ENCODE peak calls at places on chromosomes 5 and 9, in nine cellular contexts. I is adrenal gland, L is suprapubic skin, Z is stomach, F is ovary, O is IMR-90, V is tibial nerve, D is heart left ventricle, Q is spleen. G is an unnamed sample.

GRCh38 chr9:126558051-126558665 is 55.6 kb upstream of the LMX1B start:
- DNase-seq in Z (peak), V (peak), I (peak), F (peak), L (no peak), D (peak), Q (peak), O (peak), G (peak)

GRCh38 chr9:124457887-124458431 is 7.7 kb downstream of the ADGRD2 start:
- DNase-seq in L (no peak), F (no peak), O (no peak), D (no peak), Q (peak), V (no peak), Z (no peak), I (no peak), G (no peak)

GRCh38 chr9:25677301-25678146 is 720 bp downstream of the TUSC1 start:
- DNase-seq in Z (peak), Q (peak), I (peak), V (peak), O (peak), F (peak), L (peak), D (peak), G (peak)

GRCh38 chr9:99103909-99104458 is 929 bp upstream of the TGFBR1 start:
- DNase-seq in V (no peak), D (no peak), L (no peak), Z (no peak), O (peak), I (no peak), F (peak), Q (peak), G (peak)

GRCh38 chr9:87874320-87874655 is 8.4 kb upstream of the SPATA31E1 start:
- DNase-seq in Q (peak), O (no peak), Z (no peak), L (no peak), I (no peak), V (no peak), F (no peak), D (no peak), G (no peak)

GRCh38 chr9:89449261-89449671 is 48.6 kb downstream of the SEMA4D start:
- DNase-seq in L (no peak), V (no peak), F (no peak), O (no peak), Z (no peak), D (no peak), Q (peak), I (no peak), G (no peak)

GRCh38 chr5:40679071-40679997 is at the start of gene PTGER4:
- DNase-seq in L (peak), V (peak), I (peak), Q (peak), O (peak), D (peak), Z (peak), F (peak), G (peak)

GRCh38 chr9:68685770-68686169 is 19.3 kb upstream of the PIP5K1B start:
- DNase-seq in L (no peak), Z (peak), Q (no peak), D (no peak), F (no peak), O (no peak), V (no peak), I (no peak), G (no peak)

GRCh38 chr5:140111859-140112551 is 1.9 kb upstream of the PURA start:
- DNase-seq in Z (no peak), L (no peak), V (no peak), F (no peak), I (no peak), O (no peak), D (no peak), Q (no peak), G (no peak)

GRCh38 chr5:42507451-42508092 is 84.3 kb downstream of the GHR start:
- DNase-seq in O (no peak), Q (peak), F (no peak), Z (no peak), L (no peak), V (no peak), I (no peak), D (peak), G (no peak)

GRCh38 chr5:173924899-173925298 is 36.8 kb downstream of the CPEB4 start:
- DNase-seq in Q (no peak), D (no peak), V (no peak), Z (no peak), I (no peak), L (no peak), O (no peak), F (no peak), G (no peak)

GRCh38 chr9:121299467-121300282 is 31.7 kb downstream of the GSN start:
- DNase-seq in Z (peak), F (peak), L (peak), Q (peak), V (peak), D (peak), O (no peak), I (peak), G (no peak)

GRCh38 chr9:113485761-113486115 is 22.2 kb downstream of the RGS3 start:
- DNase-seq in Q (no peak), D (no peak), L (no peak), I (no peak), O (no peak), V (no peak), Z (no peak), F (no peak), G (no peak)

GRCh38 chr5:10485142-10485795 is 43.6 kb downstream of the ROPN1L start:
- DNase-seq in F (no peak), L (no peak), V (peak), Q (peak), Z (peak), D (peak), I (no peak), O (peak), G (no peak)

GRCh38 chr5:150517272-150518152 is 9.6 kb downstream of the NDST1 start:
- DNase-seq in D (peak), I (peak), Q (no peak), Z (peak), L (no peak), V (no peak), F (peak), O (peak), G (no peak)

GRCh38 chr5:77944757-77945340 is 168.7 kb upstream of the TBCA start:
- DNase-seq in Z (no peak), Q (no peak), D (no peak), V (no peak), L (no peak), O (no peak), I (no peak), F (no peak), G (no peak)

GRCh38 chr5:55276771-55277170 is 30.7 kb downstream of the DHX29 start:
- DNase-seq in V (no peak), Q (no peak), D (no peak), O (peak), L (no peak), F (no peak), I (no peak), Z (no peak), G (no peak)

GRCh38 chr9:4382722-4383317 is 83.0 kb upstream of the GLIS3 start:
- DNase-seq in Z (no peak), V (no peak), D (no peak), O (peak), Q (no peak), F (no peak), I (no peak), L (no peak), G (no peak)

GRCh38 chr9:21408817-21409216 is at the start of gene IFNA8:
- DNase-seq in V (no peak), Z (no peak), F (no peak), O (no peak), D (no peak), Q (no peak), I (no peak), L (no peak), G (no peak)

GRCh38 chr5:79691007-79691406 is 1.4 kb downstream of the CMYA5 start:
- DNase-seq in L (no peak), O (no peak), F (no peak), I (no peak), Z (no peak), D (no peak), Q (no peak), V (no peak), G (no peak)

GRCh38 chr5:3994635-3995034 is 399.0 kb downstream of the IRX1 start:
- DNase-seq in D (no peak), L (no peak), I (no peak), Z (no peak), F (no peak), O (no peak), V (no peak), Q (no peak), G (no peak)

GRCh38 chr5:84393969-84394368 is 9.3 kb upstream of the EDIL3 start:
- DNase-seq in V (no peak), Q (no peak), Z (no peak), F (no peak), D (no peak), L (no peak), I (no peak), O (peak), G (no peak)

GRCh38 chr5:78889759-78890158 is 95.4 kb downstream of the ARSB start:
- DNase-seq in F (no peak), L (no peak), Q (no peak), O (peak), V (no peak), Z (no peak), D (no peak), I (no peak), G (no peak)

GRCh38 chr5:128538249-128539037 is 398 bp upstream of the FBN2 start:
- DNase-seq in V (peak), Q (peak), F (peak), Z (no peak), L (peak), O (peak), D (peak), I (peak), G (peak)

GRCh38 chr9:101509572-101509971 is 24.1 kb upstream of the RNF20 start:
- DNase-seq in F (no peak), V (no peak), Q (no peak), D (no peak), L (no peak), Z (no peak), I (no peak), O (peak), G (no peak)

GRCh38 chr5:13985736-13986418 is 41.4 kb upstream of the DNAH5 start:
- DNase-seq in Z (no peak), D (no peak), L (no peak), O (peak), F (no peak), Q (no peak), I (peak), V (no peak), G (no peak)

GRCh38 chr5:69271376-69271775 is 36.7 kb downstream of the CDK7 start:
- DNase-seq in F (no peak), Q (no peak), I (peak), L (no peak), V (no peak), Z (no peak), D (no peak), O (peak), G (no peak)

GRCh38 chr9:124389146-124389939 is 25.9 kb downstream of the PSMB7 start:
- DNase-seq in V (no peak), Q (no peak), D (no peak), Z (no peak), L (no peak), F (no peak), I (no peak), O (no peak), G (no peak)

GRCh38 chr5:2039180-2039531 is 156.4 kb upstream of the IRX4 start:
- DNase-seq in Z (no peak), Q (no peak), V (no peak), O (no peak), I (no peak), F (no peak), D (no peak), L (no peak), G (peak)

GRCh38 chr9:127739614-127740322 is 4.7 kb upstream of the TOR2A start:
- DNase-seq in L (no peak), O (no peak), Q (no peak), Z (no peak), I (no peak), D (no peak), F (no peak), V (no peak), G (peak)
- TF ChIP-seq POLR2A in L (no peak), O (no peak), Q (no peak), Z (no peak), I (no peak), D (no peak), F (no peak), V (no peak), G (no peak)

GRCh38 chr9:111036068-111036789 is 2.0 kb downstream of the LPAR1 start:
- DNase-seq in O (peak), I (peak), Z (peak), Q (peak), V (peak), L (peak), D (peak), F (peak), G (peak)
- TF ChIP-seq CTCF in O (peak), I (peak), Z (no peak), Q (no peak), V (peak), L (peak), D (peak), F (no peak), G (no peak)

GRCh38 chr9:107334103-107334776 is 51.2 kb downstream of the RAD23B start:
- DNase-seq in O (no peak), Q (no peak), L (no peak), D (no peak), Z (no peak), V (no peak), F (no peak), I (no peak), G (no peak)
- TF ChIP-seq POLR2A in O (no peak), Q (no peak), L (no peak), D (no peak), Z (no peak), V (no peak), F (no peak), I (no peak), G (no peak)

GRCh38 chr9:38153152-38153909 is 84.3 kb upstream of the SHB start:
- DNase-seq in Q (no peak), V (no peak), D (no peak), F (no peak), L (no peak), Z (peak), O (no peak), I (peak), G (no peak)

GRCh38 chr9:38158628-38159027 is 89.6 kb upstream of the SHB start:
- DNase-seq in I (peak), Z (no peak), V (no peak), O (no peak), Q (no peak), D (no peak), L (no peak), F (no peak), G (no peak)

GRCh38 chr9:38157711-38158110 is 88.7 kb upstream of the SHB start:
- DNase-seq in F (no peak), L (no peak), Z (no peak), D (no peak), I (peak), O (no peak), Q (no peak), V (no peak), G (no peak)

GRCh38 chr9:38153910-38154291 is 84.9 kb upstream of the SHB start:
- DNase-seq in D (no peak), F (no peak), O (no peak), V (no peak), I (peak), Q (no peak), Z (no peak), L (no peak), G (no peak)

GRCh38 chr9:38154501-38155421 is 85.7 kb upstream of the SHB start:
- DNase-seq in D (no peak), L (no peak), Z (no peak), Q (no peak), F (no peak), I (peak), O (no peak), V (no peak), G (no peak)
- TF ChIP-seq CTCF in D (no peak), L (no peak), Z (no peak), Q (no peak), F (no peak), I (no peak), O (no peak), V (no peak), G (no peak)

DNA sequence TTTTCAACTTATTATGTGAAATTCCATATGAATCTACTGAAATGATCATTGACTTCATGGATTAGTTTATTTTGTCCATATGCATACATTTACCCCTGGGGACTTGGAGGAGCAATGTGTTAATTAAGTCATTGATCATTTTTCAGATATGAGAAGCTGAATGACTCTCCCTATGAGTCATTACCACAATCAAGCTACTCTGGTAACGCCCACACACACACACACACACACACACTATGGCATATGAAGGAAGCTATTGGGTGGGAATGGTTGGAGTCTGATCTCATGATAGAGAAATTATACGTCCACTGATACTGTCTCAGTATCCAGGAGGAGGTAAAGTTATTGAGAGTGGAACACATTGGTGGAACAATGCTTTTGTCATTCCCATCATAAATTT is 528.9 kb downstream of the AGTPBP1 start:
- DNase-seq in D (no peak), I (no peak), V (no peak), O (no peak), L (no peak), F (no peak), Q (no peak), Z (no peak), G (no peak)
- TF ChIP-seq POLR2A in D (no peak), I (no peak), V (no peak), O (no peak), L (no peak), F (no peak), Q (no peak), Z (no peak), G (no peak)

DNA sequence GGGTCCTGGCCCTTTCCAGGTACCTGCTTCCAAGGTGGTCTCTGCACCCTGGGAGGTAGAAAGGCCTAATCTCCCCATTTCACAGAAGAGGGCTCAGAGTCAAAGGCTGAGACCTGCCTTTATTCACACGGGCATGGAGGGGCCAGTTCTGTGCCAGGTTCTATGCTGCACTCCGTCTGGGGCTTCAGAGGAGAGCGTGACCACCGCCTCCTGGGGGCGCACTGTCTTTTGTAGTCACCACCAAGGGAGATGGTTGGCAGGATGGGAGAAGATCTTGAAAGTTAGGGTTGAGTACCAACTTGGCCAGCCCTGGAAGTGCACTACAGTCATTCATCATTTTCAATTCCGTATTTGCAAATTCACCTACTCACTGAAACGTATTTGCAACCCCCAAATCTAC is 23.7 kb upstream of the PRDM12 start:
- DNase-seq in F (no peak), I (no peak), V (no peak), Q (no peak), O (no peak), L (no peak), D (no peak), Z (no peak), G (no peak)
- TF ChIP-seq CTCF in F (no peak), I (no peak), V (no peak), Q (no peak), O (no peak), L (no peak), D (no peak), Z (no peak), G (no peak)

GRCh38 chr9:129028192-129028966 is at the start of gene SH3GLB2:
- DNase-seq in D (peak), Z (peak), Q (peak), L (peak), F (peak), V (peak), O (peak), I (peak), G (peak)
- TF ChIP-seq POLR2A in D (no peak), Z (no peak), Q (no peak), L (no peak), F (no peak), V (no peak), O (no peak), I (no peak), G (no peak)

DNA sequence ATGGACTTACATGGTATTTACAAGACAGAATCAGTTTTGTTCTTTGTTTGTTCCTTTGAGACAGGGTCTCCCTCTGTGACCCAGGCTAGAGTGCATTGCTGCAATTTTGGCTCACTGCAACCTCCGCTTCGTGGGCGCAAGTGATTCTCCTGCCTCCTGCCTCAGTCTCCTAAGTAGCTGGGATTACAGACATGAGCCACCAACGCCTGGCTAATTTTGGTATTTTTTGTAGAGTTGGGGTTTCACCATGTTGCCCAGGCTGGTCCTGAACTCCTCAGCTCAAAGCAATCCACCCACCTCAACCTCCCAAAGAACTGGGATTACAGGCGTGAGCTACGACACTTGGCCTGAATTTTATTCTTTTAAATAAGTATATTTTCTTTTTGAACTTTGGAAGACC is 27.6 kb downstream of the RAB24 start:
- DNase-seq in O (no peak), L (no peak), V (no peak), F (no peak), D (no peak), Z (no peak), Q (no peak), I (no peak), G (no peak)
- TF ChIP-seq CTCF in O (no peak), L (no peak), V (no peak), F (no peak), D (no peak), Z (no peak), Q (no peak), I (no peak), G (no peak)

DNA sequence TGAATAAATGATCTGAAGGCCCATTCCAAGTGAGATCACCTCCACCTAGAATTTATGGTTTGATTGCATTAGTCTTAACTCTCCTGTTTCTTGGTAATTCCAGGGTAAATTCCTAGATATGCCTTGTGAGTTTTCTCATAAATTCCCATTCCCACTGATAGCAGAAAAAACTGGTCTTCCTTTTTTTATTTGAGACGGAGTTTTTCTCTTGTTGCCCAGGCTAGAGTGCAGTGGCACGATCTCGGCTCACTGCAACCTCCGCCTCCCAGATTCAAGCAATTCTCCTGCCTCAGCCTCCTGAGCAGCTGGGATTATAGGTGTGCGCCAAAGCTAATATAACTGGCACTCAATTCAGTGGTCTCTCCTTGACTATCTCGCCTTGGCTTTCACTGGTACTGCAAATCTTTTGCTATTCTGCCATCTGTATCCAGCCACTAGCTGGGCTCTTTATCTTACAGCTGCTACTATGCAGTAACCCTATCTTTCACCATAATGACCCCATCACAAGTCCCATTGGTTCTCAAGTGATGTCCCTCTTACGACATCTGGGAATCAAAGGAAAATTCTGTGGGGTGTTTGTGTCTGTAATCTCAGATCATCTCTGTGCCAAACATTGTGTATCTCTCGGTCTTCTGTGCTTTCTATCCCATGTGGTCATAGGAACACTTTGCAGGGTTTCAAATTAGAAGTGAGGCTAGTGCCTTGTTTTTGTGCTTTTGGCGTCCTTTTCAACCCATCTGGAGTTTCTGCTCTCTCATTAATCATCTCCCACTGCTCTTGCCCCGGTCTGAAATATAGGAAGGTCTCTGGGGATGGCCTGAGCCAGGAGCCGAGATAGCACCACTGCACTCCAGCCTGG is 14.4 kb downstream of the HNRNPK start:
- DNase-seq in V (no peak), O (peak), D (no peak), L (no peak), I (no peak), Q (no peak), Z (no peak), F (no peak), G (no peak)
- TF ChIP-seq POLR2A in V (no peak), O (no peak), D (no peak), L (no peak), I (no peak), Q (no peak), Z (no peak), F (no peak), G (no peak)